ENCODE peak calls at places on chromosomes 2 and 18, in nine cellular contexts. J is right lobe of liver, F is breast epithelium, H is HCT116, W is ovary, V is stomach, S is tibial nerve, Q is HepG2, M is heart left ventricle. E is an unnamed sample.

GRCh38 chr2:178428396-178428806 is 22.6 kb downstream of the PRKRA start:
- DNase-seq in J (no peak), F (no peak), H (no peak), W (no peak), V (no peak), S (no peak), Q (peak; percentile 95), M (no peak), E (no peak)

GRCh38 chr2:173221081-173221695 is 133.5 kb upstream of the CDCA7 start:
- DNase-seq in J (no peak), F (no peak), H (no peak), W (no peak), V (no peak), S (no peak), Q (peak; percentile 15), M (no peak), E (no peak)

GRCh38 chr2:39416172-39416571 is 20.9 kb downstream of the MAP4K3 start:
- DNase-seq in J (no peak), F (no peak), H (no peak), W (no peak), V (no peak), S (no peak), Q (no peak), M (no peak), E (no peak)

GRCh38 chr2:127636248-127637235 is 9.4 kb upstream of the GPR17 start:
- DNase-seq in J (no peak), F (no peak), H (no peak), W (no peak), V (no peak), S (no peak), Q (no peak), M (peak; percentile 31), E (no peak)

GRCh38 chr2:151260492-151261239 is 997 bp downstream of the RBM43 start:
- DNase-seq in J (no peak), F (no peak), H (no peak), W (no peak), V (no peak), S (no peak), Q (no peak), M (no peak), E (no peak)

GRCh38 chr2:126655500-126656310 is at the start of gene GYPC:
- DNase-seq in J (peak; percentile 68), F (peak; percentile 62), H (no peak), W (peak; percentile 74), V (peak; percentile 47), S (peak; percentile 75), Q (no peak), M (peak; percentile 90), E (no peak)

GRCh38 chr2:33607905-33608304 is 8.8 kb upstream of the FAM98A start:
- DNase-seq in J (no peak), F (no peak), H (no peak), W (no peak), V (no peak), S (no peak), Q (no peak), M (no peak), E (peak; percentile 77)

GRCh38 chr2:119156105-119156890 is 2.3 kb downstream of the C1QL2 start:
- DNase-seq in J (no peak), F (no peak), H (no peak), W (no peak), V (no peak), S (no peak), Q (no peak), M (no peak), E (no peak)

GRCh38 chr2:88416016-88416663 is 36.4 kb downstream of the FOXI3 start:
- DNase-seq in J (no peak), F (no peak), H (no peak), W (no peak), V (no peak), S (no peak), Q (no peak), M (no peak), E (no peak)

GRCh38 chr2:239973392-239973791 is 51.8 kb downstream of the NDUFA10 start:
- DNase-seq in J (no peak), F (no peak), H (no peak), W (no peak), V (no peak), S (no peak), Q (no peak), M (no peak), E (no peak)

GRCh38 chr2:216023055-216023648 is 9.8 kb upstream of the MREG start:
- DNase-seq in J (no peak), F (no peak), H (peak; percentile 42), W (no peak), V (peak; percentile 54), S (peak; percentile 51), Q (peak; percentile 66), M (no peak), E (peak; percentile 61)

GRCh38 chr2:216633616-216634316 is 546 bp downstream of the IGFBP2 start:
- DNase-seq in J (peak; percentile 41), F (no peak), H (no peak), W (no peak), V (peak; percentile 48), S (no peak), Q (no peak), M (peak; percentile 37), E (no peak)

GRCh38 chr2:46076251-46076650 is 221.0 kb upstream of the EPAS1 start:
- DNase-seq in J (no peak), F (no peak), H (no peak), W (no peak), V (no peak), S (no peak), Q (no peak), M (no peak), E (no peak)

GRCh38 chr2:231387904-231388724 is 7.4 kb upstream of the B3GNT7 start:
- DNase-seq in J (no peak), F (no peak), H (no peak), W (peak; percentile 37), V (peak; percentile 47), S (no peak), Q (peak; percentile 73), M (peak; percentile 79), E (peak; percentile 58)

GRCh38 chr2:74498500-74499268 is 719 bp downstream of the LBX2 start:
- DNase-seq in J (no peak), F (no peak), H (no peak), W (no peak), V (peak; percentile 40), S (no peak), Q (no peak), M (no peak), E (no peak)

DNA sequence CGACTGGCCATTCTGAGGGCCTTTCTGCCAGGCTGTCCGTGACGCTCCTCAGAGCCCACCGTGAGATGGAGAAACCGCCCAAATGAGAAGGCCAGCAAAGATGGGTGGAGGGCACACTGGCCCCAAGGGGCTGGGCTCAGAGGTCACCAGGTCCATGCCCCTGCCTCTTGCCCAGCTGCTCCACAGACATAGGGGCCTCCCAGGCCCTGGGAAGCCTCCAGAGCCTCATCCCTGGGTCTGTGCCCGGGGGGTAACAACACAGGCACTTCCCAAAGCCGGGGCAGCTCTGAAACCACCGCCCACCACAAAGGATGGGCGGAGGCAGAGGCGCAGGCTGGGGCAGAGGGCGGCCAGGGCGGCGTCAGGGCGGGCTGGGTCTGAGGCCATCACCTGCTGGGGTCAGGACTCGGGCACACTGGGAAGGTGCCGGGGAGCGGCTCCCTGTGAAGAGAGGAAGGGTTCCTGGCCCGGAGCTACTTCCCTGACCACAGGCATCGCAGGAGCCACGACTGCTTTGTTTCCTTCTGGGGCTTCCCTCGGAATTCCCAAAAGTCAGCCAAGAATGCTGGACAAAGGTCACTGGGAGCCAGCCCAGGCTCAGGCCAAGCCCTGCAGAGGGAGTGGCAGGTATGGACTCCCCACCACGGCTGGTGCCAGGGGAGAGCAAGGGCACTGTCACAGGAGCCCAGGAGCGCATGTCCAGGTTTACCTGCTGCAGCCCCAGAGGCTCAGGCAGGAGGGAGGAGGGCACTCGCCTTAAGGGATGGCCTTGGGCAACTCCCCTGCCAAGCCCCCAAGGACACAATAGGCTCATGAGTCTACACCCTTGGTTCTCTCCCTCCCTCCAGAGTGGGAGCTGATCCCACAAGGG is 9.4 kb downstream of the CYP26B1 start:
- DNase-seq in J (peak; percentile 75), F (peak; percentile 49), H (no peak), W (peak; percentile 10), V (peak; percentile 45), S (no peak), Q (peak; percentile 24), M (peak; percentile 45), E (no peak)
- H3K27ac ChIP-seq in J (no peak overlapping the region), F (no peak overlapping the region), H (no peak overlapping the region), W (no peak overlapping the region), V (no peak overlapping the region), S (no peak overlapping the region), Q (no peak overlapping the region), M (no peak overlapping the region), E (no peak overlapping the region)

DNA sequence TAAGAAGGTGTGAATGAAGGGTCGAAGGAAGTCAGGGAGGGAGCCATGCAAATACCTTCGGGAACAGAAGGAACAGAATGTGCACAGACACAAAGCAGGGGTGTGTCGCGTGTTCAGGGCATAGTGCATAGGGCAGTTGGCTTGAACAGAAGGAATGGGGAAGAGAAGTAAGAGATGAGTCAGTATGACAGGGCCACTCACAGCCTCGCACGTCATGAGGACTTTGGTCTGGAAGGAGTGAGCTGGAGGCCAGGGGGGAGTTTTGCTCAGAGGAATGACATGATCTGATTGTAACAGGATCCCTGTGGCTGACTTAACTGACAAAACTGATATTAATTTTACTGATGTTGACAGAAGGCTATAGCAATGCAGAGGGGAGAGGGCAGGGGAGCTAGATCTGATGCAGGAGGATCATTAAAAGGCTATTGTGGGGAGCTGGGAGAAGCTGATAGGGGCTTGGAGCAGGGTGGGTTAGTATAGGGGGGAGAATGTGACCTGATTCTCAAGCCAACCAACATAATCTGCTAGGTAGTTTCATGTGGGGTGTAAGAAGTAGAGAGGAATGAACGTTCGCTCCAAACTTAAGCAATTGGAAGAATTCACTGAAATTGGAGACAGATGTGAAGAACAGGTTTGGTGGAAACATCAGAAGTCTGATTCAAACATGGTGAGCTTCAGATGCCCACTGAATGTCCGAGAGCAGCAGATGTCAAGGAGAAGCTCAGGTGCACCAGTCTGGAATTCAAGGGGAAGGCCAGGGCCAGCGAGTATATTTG is 60.4 kb upstream of the COPS8 start:
- DNase-seq in J (peak; percentile 82), F (no peak), H (peak; percentile 37), W (no peak), V (peak; percentile 51), S (peak; percentile 61), Q (peak; percentile 80), M (no peak), E (no peak)
- TF ChIP-seq POLR2A in J (peak; percentile 26), F (no peak), H (no peak), W (no peak), V (no peak), S (no peak), Q (no peak), M (no peak), E (no peak)

GRCh38 chr2:79512442-79513401 is at the start of gene CTNNA2:
- DNase-seq in J (peak; percentile 58), F (no peak), H (no peak), W (no peak), V (peak; percentile 50), S (no peak), Q (peak; percentile 46), M (peak; percentile 26), E (peak; percentile 79)
- TF ChIP-seq CTCF in J (no peak), F (no peak), H (no peak), W (no peak), V (no peak), S (no peak), Q (peak; percentile 50), M (no peak), E (peak; percentile 40)

DNA sequence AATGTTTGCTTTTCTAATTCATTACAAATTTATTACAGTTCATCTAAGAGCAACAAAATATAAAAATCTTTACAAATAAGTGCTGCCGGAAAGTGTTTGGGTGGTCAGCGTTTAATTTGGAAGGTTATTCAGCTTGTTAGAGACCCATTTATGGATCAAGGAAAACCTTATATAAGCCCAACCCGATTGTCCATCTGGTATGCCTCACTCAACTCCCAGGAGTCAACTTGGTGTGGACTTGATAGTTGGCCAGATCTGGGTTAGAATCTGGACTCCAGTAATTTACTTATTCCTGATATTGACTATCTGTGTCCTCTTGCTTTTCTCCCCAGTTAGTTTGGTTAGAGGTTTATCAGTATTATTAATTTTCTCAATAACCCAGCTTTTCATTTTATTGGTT is 106.2 kb downstream of the KCTD1 start:
- DNase-seq in J (no peak), F (no peak), H (no peak), W (no peak), V (no peak), S (no peak), Q (no peak), M (no peak), E (no peak)
- H3K27ac ChIP-seq in J (no peak overlapping the region), F (no peak overlapping the region), H (no peak overlapping the region), W (no peak overlapping the region), V (no peak overlapping the region), S (peak overlapping the region; percentile 54), Q (no peak overlapping the region), M (no peak overlapping the region), E (no peak overlapping the region)

E was measured in testis.